ENCODE peak calls at places on chromosomes 1 and 21, in nine cellular contexts. One of them, this sample, is unnamed.

GRCh38 chr21:43916076-43916475 is 51.1 kb downstream of the AGPAT3 start:
- DNase-seq in NCI-H2081: no peak
- DNase-seq in AG09309: no peak
- DNase-seq in progenitor cell of endocrine pancreas: no peak
- DNase-seq in HuH-7: no peak
- DNase-seq in aorta: peak; percentile 9
- DNase-seq in T-helper 2 cell: no peak
- DNase-seq in non-pigmented ciliary epithelial cell: no peak
- DNase-seq in NAMALWA: no peak
- DNase-seq in this sample: no peak

GRCh38 chr1:34361781-34362357 is 185.2 kb downstream of the C1orf94 start:
- DNase-seq in aorta: no peak
- DNase-seq in NAMALWA: no peak
- DNase-seq in NCI-H2081: no peak
- DNase-seq in progenitor cell of endocrine pancreas: no peak
- DNase-seq in HuH-7: no peak
- DNase-seq in AG09309: no peak
- DNase-seq in non-pigmented ciliary epithelial cell: no peak
- DNase-seq in T-helper 2 cell: no peak
- DNase-seq in this sample: no peak

GRCh38 chr1:73782901-73783300 is 415.1 kb downstream of the LRRIQ3 start:
- DNase-seq in T-helper 2 cell: no peak
- DNase-seq in non-pigmented ciliary epithelial cell: no peak
- DNase-seq in progenitor cell of endocrine pancreas: no peak
- DNase-seq in NAMALWA: no peak
- DNase-seq in HuH-7: no peak
- DNase-seq in aorta: no peak
- DNase-seq in AG09309: no peak
- DNase-seq in NCI-H2081: no peak
- DNase-seq in this sample: no peak

GRCh38 chr1:70459502-70460225 is 48.6 kb downstream of the CTH start:
- DNase-seq in T-helper 2 cell: no peak
- DNase-seq in aorta: no peak
- DNase-seq in NCI-H2081: no peak
- DNase-seq in progenitor cell of endocrine pancreas: no peak
- DNase-seq in AG09309: peak; percentile 10
- DNase-seq in HuH-7: no peak
- DNase-seq in NAMALWA: no peak
- DNase-seq in non-pigmented ciliary epithelial cell: peak; percentile 10
- DNase-seq in this sample: no peak

GRCh38 chr1:1181129-1181937 is 7.7 kb downstream of the TTLL10 start:
- DNase-seq in HuH-7: no peak
- DNase-seq in NCI-H2081: no peak
- DNase-seq in T-helper 2 cell: no peak
- DNase-seq in AG09309: no peak
- DNase-seq in progenitor cell of endocrine pancreas: no peak
- DNase-seq in NAMALWA: no peak
- DNase-seq in non-pigmented ciliary epithelial cell: no peak
- DNase-seq in aorta: peak; percentile 65
- DNase-seq in this sample: no peak

GRCh38 chr1:6502000-6502891 is 10.8 kb upstream of the PLEKHG5 start:
- DNase-seq in T-helper 2 cell: no peak
- DNase-seq in AG09309: no peak
- DNase-seq in non-pigmented ciliary epithelial cell: no peak
- DNase-seq in NAMALWA: no peak
- DNase-seq in HuH-7: no peak
- DNase-seq in NCI-H2081: no peak
- DNase-seq in progenitor cell of endocrine pancreas: no peak
- DNase-seq in aorta: peak; percentile 91
- DNase-seq in this sample: peak; percentile 64

GRCh38 chr1:72547412-72547811 is 265.1 kb upstream of the NEGR1 start:
- DNase-seq in T-helper 2 cell: no peak
- DNase-seq in AG09309: no peak
- DNase-seq in progenitor cell of endocrine pancreas: no peak
- DNase-seq in aorta: no peak
- DNase-seq in NCI-H2081: no peak
- DNase-seq in non-pigmented ciliary epithelial cell: no peak
- DNase-seq in HuH-7: no peak
- DNase-seq in NAMALWA: no peak
- DNase-seq in this sample: no peak

GRCh38 chr1:19315378-19316206 is 3.5 kb downstream of the SLC66A1 start:
- DNase-seq in aorta: no peak
- DNase-seq in T-helper 2 cell: no peak
- DNase-seq in progenitor cell of endocrine pancreas: no peak
- DNase-seq in HuH-7: no peak
- DNase-seq in AG09309: no peak
- DNase-seq in NCI-H2081: no peak
- DNase-seq in NAMALWA: peak; percentile 91
- DNase-seq in non-pigmented ciliary epithelial cell: no peak
- DNase-seq in this sample: no peak

GRCh38 chr1:179549368-179549700 is 26.4 kb downstream of the NPHS2 start:
- DNase-seq in T-helper 2 cell: no peak
- DNase-seq in AG09309: no peak
- DNase-seq in aorta: no peak
- DNase-seq in progenitor cell of endocrine pancreas: no peak
- DNase-seq in HuH-7: no peak
- DNase-seq in NCI-H2081: no peak
- DNase-seq in non-pigmented ciliary epithelial cell: no peak
- DNase-seq in NAMALWA: no peak
- DNase-seq in this sample: no peak

GRCh38 chr1:152654110-152654509 is 9.1 kb upstream of the LCE2D start:
- DNase-seq in non-pigmented ciliary epithelial cell: peak; percentile 4
- DNase-seq in progenitor cell of endocrine pancreas: no peak
- DNase-seq in aorta: no peak
- DNase-seq in NAMALWA: peak; percentile 85
- DNase-seq in HuH-7: peak; percentile 49
- DNase-seq in T-helper 2 cell: no peak
- DNase-seq in NCI-H2081: peak; percentile 74
- DNase-seq in AG09309: no peak
- DNase-seq in this sample: peak; percentile 30

GRCh38 chr1:27884182-27884954 is 12.0 kb downstream of the THEMIS2 start:
- DNase-seq in NAMALWA: peak; percentile 51
- DNase-seq in progenitor cell of endocrine pancreas: no peak
- DNase-seq in non-pigmented ciliary epithelial cell: no peak
- DNase-seq in T-helper 2 cell: no peak
- DNase-seq in AG09309: no peak
- DNase-seq in HuH-7: no peak
- DNase-seq in aorta: no peak
- DNase-seq in NCI-H2081: no peak
- DNase-seq in this sample: no peak

GRCh38 chr1:242454262-242455051 is 70.0 kb downstream of the PLD5 start:
- DNase-seq in non-pigmented ciliary epithelial cell: peak; percentile 3
- DNase-seq in NCI-H2081: peak; percentile 79
- DNase-seq in aorta: no peak
- DNase-seq in HuH-7: peak; percentile 25
- DNase-seq in progenitor cell of endocrine pancreas: no peak
- DNase-seq in NAMALWA: peak; percentile 48
- DNase-seq in AG09309: peak; percentile 3
- DNase-seq in T-helper 2 cell: no peak
- DNase-seq in this sample: peak; percentile 64

GRCh38 chr1:21238141-21238800 is 52.0 kb downstream of the ECE1 start:
- DNase-seq in AG09309: peak; percentile 34
- DNase-seq in T-helper 2 cell: no peak
- DNase-seq in NCI-H2081: no peak
- DNase-seq in HuH-7: no peak
- DNase-seq in progenitor cell of endocrine pancreas: no peak
- DNase-seq in non-pigmented ciliary epithelial cell: no peak
- DNase-seq in aorta: no peak
- DNase-seq in NAMALWA: no peak
- DNase-seq in this sample: no peak

This sample was measured in NCI-H1092 treated with DMSO at 0.1 percent for 48 hours.